ENCODE peak calls at places on chromosomes 11 and 22, in four cellular contexts. P, G, U and J are unnamed samples.

GRCh38 chr11:34243620-34244493 is 114.0 kb downstream of the ABTB2 start:
- DNase-seq in G (no peak), U (no peak), P (no peak), J (peak; percentile 81)

GRCh38 chr11:121958978-121959340 is 157.1 kb downstream of the BLID start:
- DNase-seq in U (no peak), P (no peak), G (no peak), J (no peak)

GRCh38 chr11:119148855-119149370 is at the start of gene ABCG4:
- DNase-seq in G (peak; percentile 25), U (no peak), P (no peak), J (no peak)

GRCh38 chr11:103609117-103610066 is 427.0 kb upstream of the DDI1 start:
- DNase-seq in G (no peak), U (no peak), P (no peak), J (peak; percentile 94)

GRCh38 chr22:32341122-32341740 is 16.4 kb upstream of the RFPL3 start:
- DNase-seq in P (no peak), G (no peak), U (no peak), J (peak; percentile 10)

GRCh38 chr11:114909866-114910265 is 231.5 kb downstream of the NXPE2 start:
- DNase-seq in U (no peak), G (no peak), P (no peak), J (no peak)

GRCh38 chr22:30235687-30236170 is 10.8 kb downstream of the LIF start:
- DNase-seq in G (no peak), U (no peak), P (no peak), J (peak; percentile 97)

GRCh38 chr11:130166457-130166784 is 6.8 kb downstream of the ST14 start:
- DNase-seq in G (peak; percentile 92), P (no peak), U (no peak), J (peak; percentile 99)

GRCh38 chr11:74839971-74840370 is 91.3 kb downstream of the RNF169 start:
- DNase-seq in U (no peak), G (no peak), P (no peak), J (no peak)

GRCh38 chr22:50518628-50519027 is 6.8 kb downstream of the SCO2 start:
- DNase-seq in U (no peak), G (no peak), P (no peak), J (no peak)

GRCh38 chr11:5129457-5129877 is 8.7 kb downstream of the OR52A5 start:
- DNase-seq in U (no peak), G (no peak), P (no peak), J (no peak)

GRCh38 chr11:77101043-77101537 is 1.6 kb upstream of the OMP start:
- DNase-seq in G (peak; percentile 14), U (no peak), P (no peak), J (no peak)

GRCh38 chr11:130772266-130773227 is 143.7 kb downstream of the SNX19 start:
- DNase-seq in U (no peak), G (no peak), P (no peak), J (peak; percentile 85)

GRCh38 chr11:34052036-34052607 is 591 bp downstream of the CAPRIN1 start:
- DNase-seq in P (peak; percentile 90), G (peak; percentile 92), U (peak; percentile 82), J (no peak)

GRCh38 chr11:90803366-90803765 is 580.5 kb upstream of the CHORDC1 start:
- DNase-seq in P (no peak), U (no peak), G (no peak), J (peak; percentile 28)

GRCh38 chr11:125995313-125995712 is 49.5 kb downstream of the VSIG10L2 start:
- DNase-seq in G (no peak), U (no peak), P (no peak), J (no peak)

GRCh38 chr11:119427279-119427678 is 4.3 kb upstream of the THY1 start:
- DNase-seq in U (no peak), G (no peak), P (no peak), J (no peak)

GRCh38 chr11:120174866-120175265 is 36.0 kb upstream of the OAF start:
- DNase-seq in G (no peak), U (no peak), P (no peak), J (no peak)

GRCh38 chr11:44950036-44950624 is 553 bp downstream of the TP53I11 start:
- DNase-seq in G (no peak), P (peak; percentile 38), U (no peak), J (no peak)

GRCh38 chr22:17213976-17214375 is 5.3 kb downstream of the ADA2 start:
- DNase-seq in G (peak; percentile 67), U (peak; percentile 70), P (no peak), J (no peak)
- H3K36me3 ChIP-seq in G (no peaks in the 10 kb centered on the region), U (no peaks in the 10 kb centered on the region), P (no peaks in the 10 kb centered on the region), J (no peaks in the 10 kb centered on the region)

GRCh38 chr22:19164425-19164824 is 14.1 kb downstream of the SLC25A1 start:
- DNase-seq in P (no peak), U (no peak), G (no peak), J (no peak)
- TF ChIP-seq CTCF in P (no peak), U (no peak), G (no peak), J (no peak)

GRCh38 chr11:64218628-64219353 is 7.2 kb downstream of the TRPT1 start:
- DNase-seq in P (no peak), G (no peak), U (no peak), J (no peak)
- H3K36me3 ChIP-seq in P (no peaks in the 10 kb centered on the region), G (peaks cover 78% of the 10 kb centered on the region), U (no peaks in the 10 kb centered on the region), J (no peaks in the 10 kb centered on the region)

GRCh38 chr11:69430566-69430965 is 50.9 kb upstream of the LINC01488 start:
- DNase-seq in P (no peak), U (no peak), G (no peak), J (no peak)
- TF ChIP-seq CTCF in P (no peak), U (no peak), G (no peak), J (no peak)

GRCh38 chr11:61803889-61804647 is 11.4 kb downstream of the FEN1 start:
- DNase-seq in G (no peak), P (no peak), U (no peak), J (no peak)
- H3K36me3 ChIP-seq in G (peaks cover 30% of the 10 kb centered on the region), P (no peaks in the 10 kb centered on the region), U (no peaks in the 10 kb centered on the region), J (peaks cover 4% of the 10 kb centered on the region)

GRCh38 chr22:25774575-25775026 is 32.6 kb downstream of the MYO18B start:
- DNase-seq in G (peak; percentile 22), U (no peak), P (no peak), J (no peak)
- TF ChIP-seq CTCF in G (peak; percentile 72), U (no peak), P (no peak), J (peak; percentile 53)

DNA sequence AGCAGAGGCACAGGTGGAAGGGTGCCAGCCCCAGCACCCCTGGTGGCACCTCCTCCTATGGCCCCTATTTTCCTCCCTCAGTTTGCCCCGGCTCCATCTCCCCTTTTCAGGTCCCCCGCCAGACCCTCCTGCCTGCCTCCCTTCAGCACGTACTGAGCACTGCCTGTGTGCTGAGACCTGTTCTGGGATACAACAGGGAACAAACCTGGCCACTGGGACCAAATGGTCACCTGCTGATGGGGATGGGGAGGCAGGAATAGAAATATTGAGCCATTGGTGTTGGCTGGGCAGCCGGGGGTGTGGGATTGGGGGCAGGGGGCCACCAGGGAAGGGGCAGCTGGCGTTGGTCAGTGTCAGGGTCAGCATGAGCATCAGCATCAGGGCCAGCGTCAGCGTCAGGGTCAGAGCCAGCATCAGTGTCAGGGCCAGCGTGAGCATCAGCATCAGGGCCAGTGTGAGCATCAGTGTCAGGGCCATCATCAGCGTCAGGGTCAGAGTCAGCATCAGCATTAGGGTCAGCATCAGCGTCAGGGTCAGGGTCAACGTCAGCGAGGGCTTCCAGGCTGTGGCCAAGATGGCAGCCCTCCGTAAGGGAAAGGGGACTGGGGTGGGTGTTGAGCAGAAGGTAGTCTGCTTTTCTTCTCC is 7.5 kb downstream of the ZNF74 start:
- DNase-seq in P (no peak), G (no peak), U (no peak), J (no peak)
- H3K36me3 ChIP-seq in P (no peaks in the 10 kb centered on the region), G (no peaks in the 10 kb centered on the region), U (peaks cover 5% of the 10 kb centered on the region), J (no peaks in the 10 kb centered on the region)

GRCh38 chr11:64150051-64150450 is 15.9 kb downstream of the MACROD1 start:
- DNase-seq in U (no peak), P (no peak), G (no peak), J (no peak)
- TF ChIP-seq CTCF in U (no peak), P (no peak), G (no peak), J (no peak)

GRCh38 chr22:28557184-28557583 is 122.5 kb downstream of the TTC28 start:
- DNase-seq in G (no peak), P (no peak), U (no peak), J (no peak)

GRCh38 chr22:28562324-28562723 is 117.3 kb downstream of the TTC28 start:
- DNase-seq in P (no peak), U (no peak), G (no peak), J (no peak)

GRCh38 chr22:28563636-28564035 is 116.0 kb downstream of the TTC28 start:
- DNase-seq in U (no peak), P (no peak), G (no peak), J (no peak)

DNA sequence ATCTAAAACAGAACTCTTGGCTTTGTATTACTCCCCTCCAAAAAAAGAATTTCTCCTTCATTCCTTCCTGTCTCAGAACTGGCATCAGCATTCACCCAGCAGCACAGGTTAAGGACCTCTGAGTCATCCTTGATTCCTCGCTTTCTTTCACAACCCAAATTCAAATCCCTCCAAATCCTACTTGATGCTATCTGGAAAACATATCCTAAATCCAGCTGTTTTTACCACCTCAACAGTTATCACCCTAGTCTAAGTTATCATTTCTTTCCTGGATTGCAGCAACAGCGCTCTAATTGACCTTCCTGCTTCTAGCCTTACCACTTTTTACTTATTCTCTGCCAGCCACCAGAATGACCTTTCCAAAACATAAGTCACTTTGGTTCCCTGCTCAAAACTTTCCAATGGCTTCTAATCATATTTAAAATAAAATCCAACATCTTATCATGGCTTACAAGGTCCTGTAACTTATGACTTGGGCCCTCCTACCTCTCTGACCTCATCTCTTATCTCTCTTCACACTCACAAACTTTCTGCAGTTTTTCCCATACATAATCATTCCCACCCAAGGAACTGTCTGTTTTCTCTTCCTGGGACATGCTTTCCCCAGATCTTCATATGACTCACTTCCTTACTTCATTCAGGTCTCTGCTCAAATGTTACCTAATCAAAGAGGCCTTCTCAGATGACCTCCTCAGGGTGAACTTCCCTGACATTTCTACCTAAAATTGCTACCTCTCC is 119.5 kb downstream of the TTC28 start:
- DNase-seq in U (no peak), P (no peak), G (no peak), J (no peak)
- H3K36me3 ChIP-seq in U (no peaks in the 10 kb centered on the region), P (no peaks in the 10 kb centered on the region), G (no peaks in the 10 kb centered on the region), J (no peaks in the 10 kb centered on the region)